ENCODE peak calls at places on chromosome 17, in ten cellular contexts. X, Z, F, W, J, N, I, B, L and E are unnamed samples.

GRCh38 chr17:15436399-15437369 is 30.7 kb downstream of the CDRT4 start:
- DNase-seq in X (no peak), Z (peak), F (no peak), W (peak), J (peak), N (peak), I (peak), B (no peak), L (no peak), E (no peak)

GRCh38 chr17:4635823-4636375 is 5.6 kb downstream of the ALOX15 start:
- DNase-seq in X (no peak), Z (no peak), F (no peak), W (peak), J (no peak), N (no peak), I (no peak), B (no peak), L (no peak), E (no peak)

GRCh38 chr17:41315814-41316430 is 412 bp upstream of the KRTAP17-1 start:
- DNase-seq in X (no peak), Z (no peak), F (no peak), W (no peak), J (no peak), N (no peak), I (no peak), B (no peak), L (no peak), E (no peak)

GRCh38 chr17:77125432-77125901 is 15.3 kb upstream of the SEC14L1 start:
- DNase-seq in X (no peak), Z (no peak), F (no peak), W (no peak), J (no peak), N (no peak), I (no peak), B (no peak), L (no peak), E (no peak)

GRCh38 chr17:3804503-3804931 is 3.5 kb upstream of the ITGAE start:
- DNase-seq in X (no peak), Z (no peak), F (no peak), W (no peak), J (no peak), N (no peak), I (no peak), B (no peak), L (no peak), E (no peak)

GRCh38 chr17:28494445-28495188 is 11.5 kb upstream of the FOXN1 start:
- DNase-seq in X (no peak), Z (peak), F (peak), W (peak), J (peak), N (peak), I (peak), B (peak), L (peak), E (peak)

GRCh38 chr17:14760719-14761425 is 460.0 kb downstream of the HS3ST3B1 start:
- DNase-seq in X (no peak), Z (no peak), F (no peak), W (no peak), J (no peak), N (no peak), I (no peak), B (no peak), L (no peak), E (no peak)

GRCh38 chr17:73552300-73553088 is 91.8 kb downstream of the SDK2 start:
- DNase-seq in X (no peak), Z (no peak), F (no peak), W (no peak), J (peak), N (no peak), I (no peak), B (no peak), L (no peak), E (no peak)

GRCh38 chr17:65039349-65039988 is 17.1 kb downstream of the GNA13 start:
- DNase-seq in X (no peak), Z (no peak), F (no peak), W (no peak), J (no peak), N (no peak), I (peak), B (no peak), L (peak), E (no peak)

GRCh38 chr17:5422505-5422904 is 2.5 kb downstream of the RPAIN start:
- DNase-seq in X (no peak), Z (no peak), F (no peak), W (no peak), J (no peak), N (no peak), I (no peak), B (no peak), L (no peak), E (no peak)

GRCh38 chr17:28120766-28121165 is 78.3 kb downstream of the NLK start:
- DNase-seq in X (no peak), Z (no peak), F (no peak), W (no peak), J (no peak), N (no peak), I (no peak), B (no peak), L (no peak), E (no peak)

GRCh38 chr17:78434455-78435329 is 56.2 kb downstream of the PGS1 start:
- DNase-seq in X (no peak), Z (no peak), F (no peak), W (no peak), J (no peak), N (no peak), I (no peak), B (no peak), L (no peak), E (no peak)

GRCh38 chr17:70378005-70378404 is 208.7 kb downstream of the KCNJ2 start:
- DNase-seq in X (no peak), Z (no peak), F (no peak), W (no peak), J (no peak), N (no peak), I (no peak), B (no peak), L (no peak), E (no peak)

GRCh38 chr17:61260061-61260797 is 139.4 kb upstream of the TBX2 start:
- DNase-seq in X (no peak), Z (no peak), F (no peak), W (no peak), J (no peak), N (no peak), I (no peak), B (no peak), L (no peak), E (no peak)

GRCh38 chr17:57142925-57143324 is 57.9 kb downstream of the AKAP1 start:
- DNase-seq in X (no peak), Z (no peak), F (no peak), W (no peak), J (no peak), N (no peak), I (no peak), B (no peak), L (no peak), E (no peak)

GRCh38 chr17:38663125-38663751 is 11.5 kb downstream of the EPOP start:
- DNase-seq in X (no peak), Z (peak), F (no peak), W (peak), J (peak), N (peak), I (no peak), B (peak), L (no peak), E (peak)

GRCh38 chr17:64024215-64024654 is 3.8 kb upstream of the ICAM2 start:
- DNase-seq in X (no peak), Z (no peak), F (no peak), W (peak), J (no peak), N (no peak), I (no peak), B (no peak), L (no peak), E (no peak)

GRCh38 chr17:17420561-17421269 is 56.1 kb upstream of the MED9 start:
- DNase-seq in X (no peak), Z (no peak), F (no peak), W (peak), J (no peak), N (no peak), I (no peak), B (no peak), L (no peak), E (no peak)

GRCh38 chr17:82860606-82861392 is 21.0 kb upstream of the ZNF750 start:
- DNase-seq in X (no peak), Z (no peak), F (no peak), W (no peak), J (no peak), N (no peak), I (no peak), B (no peak), L (no peak), E (no peak)

GRCh38 chr17:67211742-67212141 is 33.3 kb downstream of the HELZ start:
- DNase-seq in X (no peak), Z (no peak), F (no peak), W (peak), J (no peak), N (no peak), I (no peak), B (no peak), L (no peak), E (no peak)

GRCh38 chr17:68613739-68614298 is 12.7 kb upstream of the FAM20A start:
- DNase-seq in X (no peak), Z (no peak), F (no peak), W (peak), J (no peak), N (peak), I (no peak), B (peak), L (no peak), E (peak)